ENCODE peak calls at places on chromosomes 16 and 17, in six cellular contexts. U, F, Y, D, K and T are unnamed samples.

GRCh38 chr17:59377410-59377809 is 46.0 kb downstream of the YPEL2 start:
- DNase-seq in K (no peak), U (no peak), F (no peak), Y (no peak), D (no peak), T (no peak)

GRCh38 chr16:57479043-57479421 is 7.3 kb downstream of the DOK4 start:
- DNase-seq in D (no peak), Y (no peak), U (no peak), K (no peak), F (no peak), T (no peak)

GRCh38 chr17:58307468-58308172 is 21.0 kb downstream of the TSPOAP1 start:
- DNase-seq in U (no peak), K (no peak), Y (peak), F (no peak), D (no peak), T (peak)

GRCh38 chr17:71985111-71986039 is 135.4 kb upstream of the SOX9 start:
- DNase-seq in D (no peak), Y (no peak), U (no peak), F (no peak), K (no peak), T (no peak)

GRCh38 chr16:83701494-83701893 is 106.3 kb upstream of the HSBP1 start:
- DNase-seq in U (peak), D (no peak), K (peak), F (no peak), Y (peak), T (peak)

GRCh38 chr16:10561001-10561400 is 19.4 kb downstream of the EMP2 start:
- DNase-seq in K (no peak), D (no peak), U (no peak), Y (no peak), F (no peak), T (no peak)

GRCh38 chr16:63629272-63629671 is 1492.6 kb downstream of the CDH11 start:
- DNase-seq in U (no peak), D (no peak), Y (no peak), F (no peak), K (no peak), T (no peak)

GRCh38 chr16:49466529-49466831 is 92.9 kb downstream of the C16orf78 start:
- DNase-seq in D (no peak), K (no peak), F (no peak), U (no peak), Y (peak), T (peak)

GRCh38 chr17:16991349-16992009 is 19.6 kb upstream of the TNFRSF13B start:
- DNase-seq in U (no peak), D (peak), F (peak), K (peak), Y (peak), T (peak)

GRCh38 chr17:333626-334396 is 18.8 kb downstream of the RPH3AL start:
- DNase-seq in K (peak), F (no peak), U (no peak), Y (peak), D (peak), T (peak)

GRCh38 chr16:49839462-49839825 is 16.5 kb downstream of the ZNF423 start:
- DNase-seq in D (no peak), U (no peak), K (no peak), F (no peak), Y (no peak), T (no peak)

GRCh38 chr17:78197147-78197830 is 10.1 kb downstream of the AFMID start:
- DNase-seq in Y (no peak), K (no peak), D (no peak), F (no peak), U (no peak), T (no peak)
- TF ChIP-seq CTCF in Y (no peak), K (no peak), D (no peak), F (no peak), U (no peak), T (no peak)

DNA sequence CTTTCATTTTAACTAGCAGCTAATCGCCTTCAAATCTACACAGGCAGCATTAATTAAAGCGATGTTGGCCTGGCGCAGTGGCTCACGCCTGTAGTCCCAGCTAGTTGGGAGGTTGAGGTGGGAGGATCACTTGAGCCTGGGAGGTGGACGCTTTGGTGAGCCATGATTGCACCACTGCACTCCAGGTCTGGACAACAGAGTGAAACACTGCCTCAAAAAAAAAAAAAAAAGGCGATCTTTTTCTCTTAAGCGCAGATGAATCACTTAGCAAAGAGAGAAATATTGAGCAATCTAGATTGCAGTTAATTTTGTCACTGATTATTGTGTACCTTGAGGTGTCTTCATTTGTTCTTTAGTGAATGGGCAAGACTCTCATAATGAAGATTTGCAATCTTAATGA is 12.4 kb downstream of the SNTB2 start:
- DNase-seq in F (no peak), Y (no peak), U (no peak), K (no peak), D (no peak), T (no peak)
- TF ChIP-seq CTCF in F (no peak), Y (no peak), U (no peak), K (no peak), D (no peak), T (no peak)

GRCh38 chr17:38724337-38724988 is 5.7 kb upstream of the CISD3 start:
- DNase-seq in F (no peak), U (no peak), D (no peak), K (no peak), Y (no peak), T (peak)
- TF ChIP-seq CTCF in F (no peak), U (no peak), D (no peak), K (no peak), Y (no peak), T (no peak)

GRCh38 chr17:81230043-81230820 is 7.5 kb upstream of the CEP131 start:
- DNase-seq in K (no peak), F (peak), D (no peak), U (no peak), Y (no peak), T (no peak)
- TF ChIP-seq CTCF in K (peak), F (peak), D (no peak), U (peak), Y (no peak), T (no peak)

GRCh38 chr16:27486760-27487159 is 63.0 kb downstream of the GTF3C1 start:
- DNase-seq in Y (no peak), K (no peak), D (no peak), F (no peak), U (no peak), T (no peak)
- TF ChIP-seq CTCF in Y (no peak), K (no peak), D (no peak), F (no peak), U (no peak), T (no peak)